ENCODE peak calls at places on chromosomes 13 and 19, in four cellular contexts. One of them, this sample, is unnamed.

GRCh38 chr19:50562996-50563395 is 5.2 kb downstream of the LRRC4B start:
- DNase-seq in fibroblast of villous mesenchyme: no peak
- DNase-seq in uterus: no peak
- DNase-seq in choroid plexus epithelial cell: no peak
- DNase-seq in this sample: no peak

GRCh38 chr13:32911506-32911905 is 104.7 kb upstream of the KL start:
- DNase-seq in uterus: no peak
- DNase-seq in choroid plexus epithelial cell: peak
- DNase-seq in fibroblast of villous mesenchyme: peak
- DNase-seq in this sample: peak

GRCh38 chr13:43884221-43884620 is 4.5 kb downstream of the LACC1 start:
- DNase-seq in choroid plexus epithelial cell: no peak
- DNase-seq in fibroblast of villous mesenchyme: no peak
- DNase-seq in uterus: no peak
- DNase-seq in this sample: no peak

GRCh38 chr19:33798701-33799111 is 2.0 kb downstream of the KCTD15 start:
- DNase-seq in uterus: no peak
- DNase-seq in choroid plexus epithelial cell: peak
- DNase-seq in fibroblast of villous mesenchyme: peak
- DNase-seq in this sample: no peak

GRCh38 chr13:40963927-40964326 is 55.2 kb downstream of the ELF1 start:
- DNase-seq in choroid plexus epithelial cell: peak
- DNase-seq in fibroblast of villous mesenchyme: no peak
- DNase-seq in uterus: no peak
- DNase-seq in this sample: peak

GRCh38 chr19:48029431-48029830 is 14.4 kb downstream of the CABP5 start:
- DNase-seq in choroid plexus epithelial cell: no peak
- DNase-seq in uterus: no peak
- DNase-seq in fibroblast of villous mesenchyme: no peak
- DNase-seq in this sample: no peak

GRCh38 chr13:113645329-113645728 is 12.7 kb downstream of the ATP4B start:
- DNase-seq in choroid plexus epithelial cell: no peak
- DNase-seq in fibroblast of villous mesenchyme: no peak
- DNase-seq in uterus: no peak
- DNase-seq in this sample: no peak

GRCh38 chr19:34994643-34995471 is 5.3 kb upstream of the GRAMD1A start:
- DNase-seq in uterus: no peak
- DNase-seq in choroid plexus epithelial cell: peak
- DNase-seq in fibroblast of villous mesenchyme: no peak
- DNase-seq in this sample: peak

GRCh38 chr19:295687-296370 is 4.6 kb upstream of the PLPP2 start:
- DNase-seq in fibroblast of villous mesenchyme: no peak
- DNase-seq in uterus: peak
- DNase-seq in choroid plexus epithelial cell: no peak
- DNase-seq in this sample: no peak

GRCh38 chr13:105569816-105570215 is 965.6 kb downstream of the EFNB2 start:
- DNase-seq in choroid plexus epithelial cell: no peak
- DNase-seq in uterus: no peak
- DNase-seq in fibroblast of villous mesenchyme: no peak
- DNase-seq in this sample: no peak

GRCh38 chr13:20230913-20231838 is 943 bp downstream of the GJB6 start:
- DNase-seq in fibroblast of villous mesenchyme: no peak
- DNase-seq in uterus: no peak
- DNase-seq in choroid plexus epithelial cell: no peak
- DNase-seq in this sample: no peak

DNA sequence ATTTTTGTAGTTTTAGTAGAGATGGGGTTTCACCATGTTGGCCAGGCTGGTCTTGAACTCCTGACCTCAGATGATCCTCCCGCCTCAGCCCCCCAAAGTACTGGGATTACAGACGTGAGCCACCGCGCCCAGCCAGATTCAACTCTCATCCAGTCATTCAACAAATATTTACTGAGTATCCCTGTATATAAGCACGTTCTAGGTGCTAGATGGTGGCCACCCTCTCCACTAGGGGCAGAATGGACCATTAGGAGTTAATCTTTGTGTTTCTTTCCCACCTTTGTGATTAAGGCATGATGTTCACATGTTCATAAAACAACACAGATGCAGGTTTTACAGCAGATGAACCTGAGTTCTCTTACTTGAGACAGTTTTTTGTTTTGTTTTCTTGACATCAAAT is 7.3 kb downstream of the SHKBP1 start:
- DNase-seq in uterus: no peak
- DNase-seq in choroid plexus epithelial cell: no peak
- DNase-seq in fibroblast of villous mesenchyme: no peak
- DNase-seq in this sample: no peak
- TF ChIP-seq CTCF in uterus: no peak
- TF ChIP-seq CTCF in choroid plexus epithelial cell: peak
- TF ChIP-seq CTCF in fibroblast of villous mesenchyme: peak
- TF ChIP-seq CTCF in this sample: peak

GRCh38 chr13:101917475-101917810 is 465.0 kb downstream of the ITGBL1 start:
- DNase-seq in uterus: no peak
- DNase-seq in choroid plexus epithelial cell: no peak
- DNase-seq in fibroblast of villous mesenchyme: no peak
- DNase-seq in this sample: no peak

GRCh38 chr13:101916758-101917474 is 464.4 kb downstream of the ITGBL1 start:
- DNase-seq in choroid plexus epithelial cell: no peak
- DNase-seq in fibroblast of villous mesenchyme: no peak
- DNase-seq in uterus: no peak
- DNase-seq in this sample: no peak

GRCh38 chr13:101915755-101916107 is 463.3 kb downstream of the ITGBL1 start:
- DNase-seq in fibroblast of villous mesenchyme: no peak
- DNase-seq in uterus: no peak
- DNase-seq in choroid plexus epithelial cell: no peak
- DNase-seq in this sample: no peak

GRCh38 chr13:101915333-101915732 is 462.9 kb downstream of the ITGBL1 start:
- DNase-seq in uterus: no peak
- DNase-seq in fibroblast of villous mesenchyme: no peak
- DNase-seq in choroid plexus epithelial cell: no peak
- DNase-seq in this sample: no peak

DNA sequence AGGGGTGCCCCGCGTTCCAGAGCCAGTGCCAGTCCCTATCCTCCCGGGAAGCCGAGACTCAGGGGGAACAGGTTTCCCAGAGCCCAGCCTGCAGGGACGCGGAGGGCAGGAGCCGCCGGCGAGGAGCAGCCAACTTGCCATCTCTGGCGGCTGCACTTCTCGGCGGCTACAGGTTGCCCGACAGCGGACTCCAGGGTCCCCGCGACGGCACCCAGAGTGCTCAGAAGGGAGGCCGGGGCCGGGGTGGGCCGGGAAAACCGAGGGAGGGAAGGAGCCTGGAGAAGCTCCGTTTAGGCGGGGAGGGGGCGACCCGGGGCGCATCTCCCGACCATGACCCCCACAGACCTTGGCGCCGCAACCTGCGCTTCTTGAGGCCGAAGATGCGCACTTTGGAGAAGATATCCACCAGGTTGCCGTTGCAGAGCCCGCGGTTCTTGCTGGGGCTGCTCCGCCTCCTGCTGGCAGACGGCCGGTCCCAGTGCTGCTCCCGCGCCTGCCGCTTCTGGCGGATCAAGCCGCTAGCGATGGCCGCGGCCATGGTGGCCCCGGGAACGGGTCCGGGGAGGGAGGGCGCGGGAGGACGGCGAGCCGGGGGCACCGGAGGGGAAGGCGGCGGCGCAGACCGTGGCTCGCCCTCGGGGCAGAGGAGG is 463.8 kb downstream of the ITGBL1 start:
- DNase-seq in fibroblast of villous mesenchyme: peak
- DNase-seq in choroid plexus epithelial cell: peak
- DNase-seq in uterus: no peak
- DNase-seq in this sample: no peak
- H3K4me3 ChIP-seq in fibroblast of villous mesenchyme: no peak
- H3K4me3 ChIP-seq in choroid plexus epithelial cell: peak
- H3K4me3 ChIP-seq in uterus: no peak
- H3K4me3 ChIP-seq in this sample: no peak

DNA sequence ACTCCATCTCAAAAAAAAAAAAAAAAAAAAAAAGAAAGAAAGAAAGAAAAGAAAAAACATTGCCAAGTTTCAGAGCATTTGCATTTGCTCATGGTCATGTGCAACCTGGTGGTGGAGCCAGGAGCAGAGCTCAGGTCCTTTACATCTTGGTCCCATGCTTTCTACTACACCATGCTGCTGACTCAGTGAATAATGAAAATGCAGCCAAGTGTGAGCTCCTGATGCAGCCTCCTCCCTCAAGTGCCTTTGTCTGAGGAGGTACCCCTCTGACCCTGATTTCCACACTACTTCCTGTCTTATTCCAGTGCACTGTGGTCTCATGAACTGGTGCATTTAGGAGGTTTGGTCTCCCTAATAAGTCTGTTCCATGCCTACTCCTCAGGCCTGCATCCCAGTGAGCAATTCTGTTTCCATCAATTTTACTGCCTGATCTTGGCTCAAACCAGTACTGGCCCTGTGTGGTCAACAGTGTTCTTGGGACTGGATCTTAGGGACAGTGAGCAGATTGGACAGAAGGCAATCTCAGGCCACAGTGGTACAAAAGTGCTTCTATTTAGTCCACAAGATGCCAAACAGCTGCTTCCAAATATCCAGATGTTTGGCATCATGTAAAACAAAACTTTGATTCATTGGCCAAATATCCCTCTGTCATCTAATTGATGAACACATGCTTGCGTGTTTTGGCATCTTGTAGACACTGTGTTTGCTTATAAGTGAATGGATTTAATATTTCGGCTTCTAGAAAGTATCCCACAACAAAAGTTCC is 28.8 kb upstream of the LRCH1 start:
- DNase-seq in fibroblast of villous mesenchyme: no peak
- DNase-seq in uterus: no peak
- DNase-seq in choroid plexus epithelial cell: peak
- DNase-seq in this sample: peak
- TF ChIP-seq CTCF in fibroblast of villous mesenchyme: no peak
- TF ChIP-seq CTCF in uterus: no peak
- TF ChIP-seq CTCF in choroid plexus epithelial cell: no peak
- TF ChIP-seq CTCF in this sample: no peak

GRCh38 chr19:49442354-49442753 is 1.0 kb upstream of the SLC17A7 start:
- DNase-seq in uterus: peak
- DNase-seq in fibroblast of villous mesenchyme: no peak
- DNase-seq in choroid plexus epithelial cell: no peak
- DNase-seq in this sample: no peak

GRCh38 chr19:49440439-49441209 is 703 bp downstream of the SLC17A7 start:
- DNase-seq in uterus: no peak
- DNase-seq in fibroblast of villous mesenchyme: no peak
- DNase-seq in choroid plexus epithelial cell: no peak
- DNase-seq in this sample: no peak

GRCh38 chr19:49441960-49442350 is 628 bp upstream of the SLC17A7 start:
- DNase-seq in fibroblast of villous mesenchyme: no peak
- DNase-seq in uterus: no peak
- DNase-seq in choroid plexus epithelial cell: no peak
- DNase-seq in this sample: no peak

GRCh38 chr19:49442793-49443365 is 1.6 kb upstream of the SLC17A7 start:
- DNase-seq in fibroblast of villous mesenchyme: peak
- DNase-seq in uterus: peak
- DNase-seq in choroid plexus epithelial cell: peak
- DNase-seq in this sample: peak

DNA sequence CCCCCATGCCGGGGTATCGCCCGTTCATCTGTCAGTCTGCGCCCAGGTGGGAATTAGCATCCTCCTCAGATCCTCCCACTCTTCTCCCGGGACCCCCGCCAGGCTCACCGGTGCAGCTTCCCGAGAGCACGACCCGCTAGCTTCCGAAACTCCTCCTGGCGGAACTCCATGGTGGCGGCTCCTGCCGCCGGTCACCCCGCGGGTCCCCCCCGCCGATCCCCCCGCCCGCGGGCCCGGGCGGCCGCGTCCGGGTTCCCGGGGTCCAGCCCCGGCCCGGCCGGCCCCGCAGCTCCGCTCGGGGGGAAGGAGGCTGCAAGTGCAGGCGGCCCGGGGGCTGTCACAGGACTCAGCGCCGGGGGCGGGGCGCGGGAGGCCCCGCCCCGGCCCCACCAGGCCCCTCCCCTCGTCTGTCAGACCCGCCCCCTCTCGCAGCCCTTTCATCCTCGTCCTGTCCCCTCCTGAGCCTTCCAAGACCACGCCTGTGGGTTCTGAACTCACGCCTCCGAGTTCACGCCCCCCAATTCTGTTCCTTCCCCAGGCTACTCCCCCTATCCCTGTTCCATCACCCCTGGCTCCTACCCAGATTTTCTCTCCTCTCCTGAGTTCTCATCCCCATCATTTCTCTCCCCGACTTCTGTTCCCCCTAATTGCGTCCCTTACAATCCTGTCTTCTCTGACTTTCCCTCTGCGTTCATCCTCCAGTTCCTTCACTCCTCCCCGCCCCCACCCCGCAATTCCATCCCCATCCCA is at the start of gene SLC17A7:
- DNase-seq in uterus: peak
- DNase-seq in choroid plexus epithelial cell: no peak
- DNase-seq in fibroblast of villous mesenchyme: no peak
- DNase-seq in this sample: no peak
- H3K4me3 ChIP-seq in uterus: no peak
- H3K4me3 ChIP-seq in choroid plexus epithelial cell: no peak
- H3K4me3 ChIP-seq in fibroblast of villous mesenchyme: peak
- H3K4me3 ChIP-seq in this sample: peak

GRCh38 chr13:60754691-60755090 is 357.7 kb downstream of the TDRD3 start:
- DNase-seq in fibroblast of villous mesenchyme: no peak
- DNase-seq in uterus: no peak
- DNase-seq in choroid plexus epithelial cell: no peak
- DNase-seq in this sample: no peak

GRCh38 chr13:60754211-60754610 is 357.2 kb downstream of the TDRD3 start:
- DNase-seq in fibroblast of villous mesenchyme: no peak
- DNase-seq in choroid plexus epithelial cell: no peak
- DNase-seq in uterus: no peak
- DNase-seq in this sample: no peak

GRCh38 chr13:60756306-60756705 is 359.3 kb downstream of the TDRD3 start:
- DNase-seq in choroid plexus epithelial cell: no peak
- DNase-seq in fibroblast of villous mesenchyme: no peak
- DNase-seq in uterus: no peak
- DNase-seq in this sample: peak

GRCh38 chr13:60757481-60757880 is 360.5 kb downstream of the TDRD3 start:
- DNase-seq in fibroblast of villous mesenchyme: no peak
- DNase-seq in choroid plexus epithelial cell: no peak
- DNase-seq in uterus: no peak
- DNase-seq in this sample: no peak

DNA sequence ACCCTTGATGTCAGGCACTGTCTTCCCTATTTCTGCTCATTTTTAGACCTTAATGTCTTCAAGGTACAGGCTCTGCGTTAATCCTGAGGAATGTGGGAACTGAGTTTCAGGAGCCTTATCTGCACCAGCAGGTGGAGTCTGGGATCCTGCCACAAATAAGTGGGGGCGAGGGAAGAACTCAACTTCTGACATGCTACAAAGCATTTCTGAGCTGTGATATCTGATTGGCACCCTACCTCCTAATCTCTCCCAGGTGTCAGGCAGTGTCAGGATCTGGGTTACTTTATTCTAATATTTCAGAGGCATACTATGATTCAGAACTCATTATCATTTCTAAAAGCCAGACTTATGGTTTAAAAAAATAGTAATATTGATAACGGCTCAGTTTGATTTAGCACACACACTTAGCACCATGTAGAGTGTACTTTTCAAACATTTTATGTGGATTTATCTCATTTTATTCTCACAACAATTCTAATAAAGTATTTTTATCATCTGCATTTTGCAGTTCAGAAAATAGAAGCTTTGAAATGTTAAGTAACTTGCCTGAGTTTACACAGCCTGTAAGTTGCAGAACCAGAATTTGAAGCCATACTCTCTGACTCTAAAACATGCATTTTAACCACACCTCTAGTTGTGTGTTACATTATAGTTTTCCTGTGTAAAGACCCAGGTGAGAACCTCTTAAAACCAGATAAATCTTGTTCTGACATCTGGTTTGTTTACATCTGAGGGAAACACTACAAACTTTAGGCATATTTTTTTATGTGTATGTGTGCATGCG is 358.6 kb downstream of the TDRD3 start:
- DNase-seq in choroid plexus epithelial cell: no peak
- DNase-seq in uterus: no peak
- DNase-seq in fibroblast of villous mesenchyme: no peak
- DNase-seq in this sample: no peak
- TF ChIP-seq CTCF in choroid plexus epithelial cell: no peak
- TF ChIP-seq CTCF in uterus: no peak
- TF ChIP-seq CTCF in fibroblast of villous mesenchyme: no peak
- TF ChIP-seq CTCF in this sample: no peak